ENCODE peak calls at places on chromosome 1, in nine cellular contexts. L is astrocyte of the spinal cord, M is T-helper 17 cell, V is GM04504, W is tibial artery, P is A172, U is ecto neural progenitor cell, S is M059J, J is foreskin fibroblast. A is an unnamed sample.

GRCh38 chr1:94258873-94259331 is 21.5 kb upstream of the ARHGAP29 start:
- DNase-seq in S (peak; percentile 98), W (peak; percentile 73), M (no peak), J (peak; percentile 97), L (peak; percentile 95), V (peak; percentile 91), U (no peak), P (peak; percentile 67), A (peak; percentile 93)

GRCh38 chr1:78157162-78157561 is 111.4 kb downstream of the GIPC2 start:
- DNase-seq in M (no peak), J (peak; percentile 88), P (no peak), S (no peak), W (no peak), V (peak; percentile 48), L (peak; percentile 74), U (no peak), A (peak; percentile 25)

GRCh38 chr1:161792740-161793139 is 26.6 kb downstream of the ATF6 start:
- DNase-seq in U (no peak), V (peak; percentile 52), P (peak; percentile 90), J (peak; percentile 83), S (peak; percentile 89), L (peak; percentile 85), W (no peak), M (no peak), A (peak; percentile 72)

GRCh38 chr1:84720275-84720780 is 30.1 kb upstream of the SSX2IP start:
- DNase-seq in U (no peak), S (peak; percentile 41), L (no peak), J (no peak), W (no peak), P (no peak), M (no peak), V (no peak), A (no peak)

GRCh38 chr1:215056584-215056983 is 26.0 kb upstream of the KCNK2 start:
- DNase-seq in L (peak; percentile 55), M (no peak), S (peak; percentile 62), P (peak; percentile 4), J (peak; percentile 63), W (no peak), V (no peak), U (no peak), A (peak; percentile 49)

GRCh38 chr1:160953030-160953429 is 1.6 kb downstream of the ITLN2 start:
- DNase-seq in J (peak; percentile 16), L (no peak), U (no peak), S (no peak), W (peak; percentile 34), P (no peak), V (no peak), M (no peak), A (no peak)

GRCh38 chr1:6245086-6245868 is 1.3 kb downstream of the HES3 start:
- DNase-seq in L (peak; percentile 76), M (peak; percentile 81), P (peak; percentile 53), J (peak; percentile 94), W (peak; percentile 60), U (peak; percentile 94), V (no peak), S (peak; percentile 73), A (peak; percentile 88)

GRCh38 chr1:51654000-51654399 is 37.1 kb downstream of the OSBPL9 start:
- DNase-seq in J (no peak), L (no peak), P (no peak), S (no peak), W (no peak), M (no peak), U (no peak), V (no peak), A (no peak)

GRCh38 chr1:2242814-2243725 is 15.0 kb downstream of the SKI start:
- DNase-seq in S (no peak), V (no peak), P (no peak), M (no peak), L (no peak), W (peak; percentile 29), J (peak; percentile 60), U (no peak), A (peak; percentile 50)

GRCh38 chr1:902023-902422 is 21.7 kb upstream of the SAMD11 start:
- DNase-seq in W (no peak), L (no peak), P (no peak), S (no peak), J (no peak), V (no peak), U (no peak), M (no peak), A (peak; percentile 1)

GRCh38 chr1:90616395-90616794 is 100.7 kb downstream of the BARHL2 start:
- DNase-seq in J (no peak), M (no peak), L (no peak), S (peak; percentile 16), U (no peak), W (no peak), V (no peak), P (peak; percentile 3), A (no peak)